ENCODE peak calls at places on chromosomes 12 and 14, in six cellular contexts. J is hepatocyte, R is H7, C is AG04449, T is lung, G is HFF-Myc. L is an unnamed sample.

GRCh38 chr12:51926718-51927117 is 19.4 kb downstream of the ACVRL1 start:
- DNase-seq in J (peak), R (peak), C (no peak), T (no peak), G (no peak), L (no peak)

GRCh38 chr12:98893601-98894411 is 248.7 kb downstream of the APAF1 start:
- DNase-seq in J (no peak), R (peak), C (no peak), T (no peak), G (no peak), L (no peak)

GRCh38 chr12:13038491-13039161 is 5.6 kb upstream of the FAM234B start:
- DNase-seq in J (no peak), R (no peak), C (peak), T (no peak), G (no peak), L (no peak)

GRCh38 chr12:67721216-67721615 is 72.7 kb downstream of the DYRK2 start:
- DNase-seq in J (no peak), R (no peak), C (no peak), T (peak), G (no peak), L (no peak)

GRCh38 chr12:117533687-117534086 is 172.3 kb upstream of the NOS1 start:
- DNase-seq in J (no peak), R (no peak), C (no peak), T (no peak), G (no peak), L (no peak)

GRCh38 chr14:75831971-75832370 is 149.8 kb downstream of the TGFB3 start:
- DNase-seq in J (peak), R (no peak), C (no peak), T (peak), G (no peak), L (no peak)

GRCh38 chr12:77104792-77105191 is 39.4 kb upstream of the E2F7 start:
- DNase-seq in J (no peak), R (no peak), C (no peak), T (no peak), G (no peak), L (no peak)

GRCh38 chr14:101119830-101120571 is 216.5 kb upstream of the RTL1 start:
- DNase-seq in J (no peak), R (peak), C (no peak), T (peak), G (no peak), L (no peak)

GRCh38 chr12:43676183-43676813 is 82.3 kb downstream of the PUS7L start:
- DNase-seq in J (peak), R (peak), C (no peak), T (no peak), G (no peak), L (no peak)

GRCh38 chr12:105977256-105978051 is 161.3 kb downstream of the NUAK1 start:
- DNase-seq in J (no peak), R (no peak), C (peak), T (no peak), G (peak), L (peak)

GRCh38 chr12:130961921-130962326 is 8.2 kb downstream of the ADGRD1 start:
- DNase-seq in J (no peak), R (peak), C (no peak), T (no peak), G (no peak), L (no peak)

GRCh38 chr14:49999216-49999761 is 106.4 kb downstream of the ARF6 start:
- DNase-seq in J (peak), R (peak), C (peak), T (peak), G (peak), L (no peak)
- H3K4me3 ChIP-seq in J (no peak), R (no peak), C (no peak), T (no peak), G (no peak), L (no peak)

GRCh38 chr14:31256534-31257243 is 49.1 kb upstream of the HECTD1 start:
- DNase-seq in J (no peak), R (no peak), C (no peak), T (no peak), G (no peak), L (no peak)

GRCh38 chr14:31255286-31255685 is 47.7 kb upstream of the HECTD1 start:
- DNase-seq in J (no peak), R (no peak), C (no peak), T (no peak), G (no peak), L (no peak)

GRCh38 chr14:31257244-31257553 is 49.6 kb upstream of the HECTD1 start:
- DNase-seq in J (no peak), R (no peak), C (no peak), T (no peak), G (no peak), L (no peak)

GRCh38 chr14:31261523-31261858 is 53.9 kb upstream of the HECTD1 start:
- DNase-seq in J (no peak), R (no peak), C (no peak), T (no peak), G (no peak), L (no peak)

GRCh38 chr14:31258427-31259039 is 50.9 kb upstream of the HECTD1 start:
- DNase-seq in J (no peak), R (no peak), C (no peak), T (no peak), G (no peak), L (no peak)
- H3K4me3 ChIP-seq in J (no peak), R (no peak), C (no peak), T (no peak), G (no peak), L (no peak)

DNA sequence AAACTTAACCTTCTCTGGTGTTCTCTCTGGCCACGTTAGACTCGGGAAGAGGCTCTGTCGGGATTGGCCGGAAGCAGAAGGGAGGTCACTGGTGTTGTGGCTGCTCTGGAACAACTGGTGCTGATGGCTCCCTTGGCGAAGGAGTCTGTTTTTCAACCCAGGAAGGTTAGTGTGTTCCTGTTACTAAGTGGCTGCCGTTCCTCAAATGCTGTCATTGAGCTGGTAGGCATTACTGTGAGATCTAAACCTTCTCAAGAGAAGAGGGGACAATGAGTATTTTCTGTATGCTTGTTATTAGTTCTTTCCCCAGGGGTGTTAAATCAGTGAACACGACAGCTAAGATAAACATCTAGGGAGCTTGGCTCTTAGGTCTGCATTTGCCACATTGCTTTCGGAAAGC is 18.3 kb downstream of the POP5 start:
- DNase-seq in J (no peak), R (no peak), C (no peak), T (no peak), G (no peak), L (no peak)
- H3K4me3 ChIP-seq in J (no peak), R (no peak), C (no peak), T (no peak), G (no peak), L (no peak)

DNA sequence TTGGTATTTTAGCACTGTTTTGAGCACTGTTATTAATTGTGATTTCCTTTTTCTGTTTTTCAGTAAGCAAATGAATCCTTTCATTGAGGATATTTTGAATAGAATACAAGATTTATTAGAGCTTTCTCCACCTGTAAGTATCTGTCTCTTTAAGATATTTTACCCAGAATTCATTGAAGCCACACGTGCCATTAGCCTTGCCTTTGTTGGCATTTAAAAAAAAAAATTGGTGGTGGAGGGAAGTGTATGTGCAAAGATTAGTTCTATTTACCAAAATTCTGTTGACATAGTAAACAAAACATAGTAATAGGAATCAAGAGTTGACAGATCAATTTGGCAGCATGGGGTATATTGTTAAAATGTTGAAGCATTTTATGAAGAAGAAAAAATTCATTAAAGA is 23.8 kb downstream of the XPOT start:
- DNase-seq in J (no peak), R (no peak), C (no peak), T (no peak), G (no peak), L (no peak)
- H3K4me3 ChIP-seq in J (no peak), R (no peak), C (no peak), T (no peak), G (no peak), L (no peak)

L was measured in kidney epithelial cell.